ENCODE peak calls at places on chromosome 20, in seven cellular contexts. A is progenitor cell of endocrine pancreas; P is choroid plexus epithelial cell; W is stimulated activated CD8-positive, alpha-beta memory T cell treated with anti-CD3 and anti-CD28 coated beads, Interleukin-15, amount 100 ng/mL, for 24 hours; T is H1; H is T-helper 9 cell; L is ELR. D is an unnamed sample.

GRCh38 chr20:37516697-37517370 is 4.2 kb upstream of the NNAT start:
- DNase-seq in A (no peak), P (peak; percentile 83), W (no peak), T (no peak), H (no peak), L (no peak), D (no peak)

GRCh38 chr20:21203036-21203656 is 77.3 kb downstream of the KIZ start:
- DNase-seq in A (no peak), P (no peak), W (no peak), T (no peak), H (no peak), L (no peak), D (no peak)

GRCh38 chr20:53681352-53682212 is 87.9 kb upstream of the ZNF217 start:
- DNase-seq in A (no peak), P (no peak), W (no peak), T (no peak), H (no peak), L (no peak), D (no peak)

GRCh38 chr20:34362502-34363061 is 491 bp upstream of the ITCH start:
- DNase-seq in A (no peak), P (no peak), W (no peak), T (no peak), H (no peak), L (no peak), D (no peak)

GRCh38 chr20:23596856-23597255 is 8.9 kb downstream of the CST9 start:
- DNase-seq in A (no peak), P (peak; percentile 36), W (no peak), T (no peak), H (no peak), L (peak; percentile 12), D (no peak)

GRCh38 chr20:63540417-63541186 is 3.4 kb upstream of the PTK6 start:
- DNase-seq in A (no peak), P (no peak), W (no peak), T (no peak), H (no peak), L (peak; percentile 44), D (peak; percentile 34)

GRCh38 chr20:49452011-49452482 is 30.4 kb downstream of the KCNB1 start:
- DNase-seq in A (no peak), P (peak; percentile 5), W (no peak), T (no peak), H (no peak), L (peak; percentile 60), D (peak; percentile 88)

GRCh38 chr20:63481503-63481902 is 9.0 kb upstream of the KCNQ2 start:
- DNase-seq in A (no peak), P (no peak), W (no peak), T (no peak), H (no peak), L (no peak), D (no peak)

GRCh38 chr20:32966382-32966781 is 37.9 kb downstream of the SUN5 start:
- DNase-seq in A (no peak), P (no peak), W (no peak), T (no peak), H (no peak), L (no peak), D (no peak)

GRCh38 chr20:53656653-53657288 is 63.1 kb upstream of the ZNF217 start:
- DNase-seq in A (no peak), P (peak; percentile 80), W (no peak), T (no peak), H (no peak), L (peak; percentile 61), D (peak; percentile 41)